ENCODE peak calls at places on chromosomes 2 and 18, in four cellular contexts. D is DND-41, M is left ventricle myocardium inferior, O is gastrocnemius medialis. R is an unnamed sample.
A peak's percentile ranks its signal among the peaks of the same experiment; 100 is the strongest.

GRCh38 chr2:85410584-85411404 is 628 bp upstream of the CAPG start:
- DNase-seq in D (peak; percentile 64), M (no peak), O (no peak), R (no peak)

GRCh38 chr2:192190474-192190873 is 4.3 kb downstream of the TMEFF2 start:
- DNase-seq in D (no peak), M (no peak), O (no peak), R (no peak)

GRCh38 chr2:40579247-40579646 is 127.4 kb upstream of the SLC8A1 start:
- DNase-seq in D (no peak), M (no peak), O (no peak), R (no peak)

GRCh38 chr2:3460161-3460560 is 59.2 kb downstream of the ADI1 start:
- DNase-seq in D (no peak), M (no peak), O (no peak), R (no peak)

GRCh38 chr2:132692816-132693215 is 22.8 kb upstream of the LYPD1 start:
- DNase-seq in D (no peak), M (no peak), O (no peak), R (no peak)

GRCh38 chr18:47915229-47915628 is 15.2 kb downstream of the SMAD2 start:
- DNase-seq in D (no peak), M (no peak), O (no peak), R (no peak)

GRCh38 chr2:65800998-65801397 is 368.6 kb upstream of the SPRED2 start:
- DNase-seq in D (peak; percentile 5), M (no peak), O (no peak), R (no peak)

GRCh38 chr2:131659168-131659572 is 131.5 kb downstream of the CCDC74A start:
- DNase-seq in D (no peak), M (no peak), O (no peak), R (no peak)

GRCh38 chr2:127217470-127218325 is 2.4 kb downstream of the CYP27C1 start:
- DNase-seq in D (no peak), M (no peak), O (no peak), R (no peak)

GRCh38 chr2:224837558-224837957 is 121.4 kb upstream of the CCDC195 start:
- DNase-seq in D (no peak), M (no peak), O (no peak), R (no peak)

GRCh38 chr18:77065221-77065981 is 67.2 kb downstream of the MBP start:
- DNase-seq in D (peak; percentile 60), M (peak; percentile 46), O (no peak), R (no peak)

GRCh38 chr2:74378007-74378406 is 2.1 kb downstream of the DCTN1 start:
- DNase-seq in D (no peak), M (no peak), O (no peak), R (no peak)

GRCh38 chr2:234422895-234423505 is 73.9 kb downstream of the ARL4C start:
- DNase-seq in D (peak; percentile 57), M (no peak), O (no peak), R (peak; percentile 86)

GRCh38 chr18:21991081-21991534 is 178.3 kb upstream of the GATA6 start:
- DNase-seq in D (no peak), M (no peak), O (no peak), R (no peak)

GRCh38 chr2:98242006-98242405 is 104.2 kb upstream of the CNGA3 start:
- DNase-seq in D (no peak), M (no peak), O (no peak), R (no peak)

GRCh38 chr2:63537306-63537705 is 51.0 kb downstream of the WDPCP start:
- DNase-seq in D (no peak), M (no peak), O (no peak), R (no peak)

GRCh38 chr18:73258375-73259087 is 390.7 kb upstream of the NETO1 start:
- DNase-seq in D (no peak), M (no peak), O (no peak), R (no peak)

GRCh38 chr2:201773990-201774389 is 6.7 kb downstream of the ALS2 start:
- DNase-seq in D (no peak), M (no peak), O (no peak), R (no peak)

GRCh38 chr2:238947920-238948710 is 100.2 kb downstream of the TWIST2 start:
- DNase-seq in D (no peak), M (peak; percentile 62), O (no peak), R (no peak)

GRCh38 chr2:1219901-1220691 is 193.2 kb upstream of the TPO start:
- DNase-seq in D (peak; percentile 15), M (no peak), O (no peak), R (no peak)

GRCh38 chr2:30266705-30267104 is 35.4 kb downstream of the LBH start:
- DNase-seq in D (no peak), M (no peak), O (no peak), R (no peak)

GRCh38 chr2:230441188-230441897 is 25.3 kb downstream of the SP100 start:
- DNase-seq in D (no peak), M (no peak), O (no peak), R (peak; percentile 37)

GRCh38 chr2:224816816-224817215 is 100.7 kb upstream of the CCDC195 start:
- DNase-seq in D (no peak), M (no peak), O (no peak), R (no peak)

GRCh38 chr2:81876628-81877027 is 1572.1 kb upstream of the LRRTM1 start:
- DNase-seq in D (no peak), M (no peak), O (no peak), R (no peak)

GRCh38 chr2:197946562-197946961 is 142.2 kb downstream of the PLCL1 start:
- DNase-seq in D (no peak), M (no peak), O (peak; percentile 10), R (no peak)

GRCh38 chr2:157327621-157328102 is 2.0 kb upstream of the ERMN start:
- DNase-seq in D (peak; percentile 73), M (peak; percentile 76), O (peak; percentile 54), R (peak; percentile 89)

GRCh38 chr2:173288561-173288960 is 66.1 kb upstream of the CDCA7 start:
- DNase-seq in D (no peak), M (no peak), O (no peak), R (no peak)

GRCh38 chr2:11967946-11968465 is 221.6 kb downstream of the LPIN1 start:
- DNase-seq in D (no peak), M (peak; percentile 79), O (no peak), R (no peak)

GRCh38 chr2:230124235-230124634 is 55.5 kb upstream of the SLC16A14 start:
- DNase-seq in D (no peak), M (no peak), O (no peak), R (no peak)

GRCh38 chr2:46850742-46851141 is 64.9 kb downstream of the MCFD2 start:
- DNase-seq in D (no peak), M (peak; percentile 45), O (peak; percentile 52), R (no peak)

GRCh38 chr2:187174582-187174981 is 273.5 kb downstream of the CALCRL start:
- DNase-seq in D (no peak), M (no peak), O (no peak), R (no peak)

GRCh38 chr2:66446178-66446860 is 11.4 kb downstream of the MEIS1 start:
- DNase-seq in D (no peak), M (peak; percentile 44), O (no peak), R (no peak)

GRCh38 chr2:9554841-9555337 is 741 bp downstream of the ADAM17 start:
- DNase-seq in D (peak; percentile 47), M (no peak), O (peak; percentile 12), R (peak; percentile 32)

GRCh38 chr2:232367016-232367415 is 11.5 kb upstream of the ALPP start:
- DNase-seq in D (no peak), M (no peak), O (no peak), R (no peak)

GRCh38 chr2:42906557-42907380 is 114.4 kb upstream of the HAAO start:
- DNase-seq in D (no peak), M (peak; percentile 70), O (no peak), R (no peak)

GRCh38 chr2:36710858-36711520 is 14.5 kb downstream of the VIT start:
- DNase-seq in D (no peak), M (no peak), O (no peak), R (no peak)

GRCh38 chr2:88451647-88452150 is 794 bp downstream of the FOXI3 start:
- DNase-seq in D (no peak), M (no peak), O (no peak), R (no peak)

DNA sequence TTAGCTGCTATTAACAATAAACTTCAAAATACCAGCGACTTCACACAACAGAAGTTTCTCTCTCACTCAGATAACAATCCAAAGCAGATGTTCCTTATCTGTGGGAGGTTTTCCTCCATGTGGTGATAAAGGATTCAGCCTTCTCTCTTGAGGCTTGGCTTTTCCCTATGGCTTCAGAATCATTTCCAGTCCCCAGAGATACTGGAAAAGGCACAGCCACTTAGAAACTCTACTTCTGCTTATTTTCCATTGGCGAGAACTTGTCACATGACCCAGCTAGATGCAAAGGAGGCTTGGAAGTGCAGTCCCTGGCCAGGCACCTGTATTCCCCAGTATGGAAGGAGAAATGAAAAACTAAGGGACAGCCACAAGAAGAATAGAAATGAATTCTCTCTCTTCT is 344.8 kb downstream of the MTX2 start:
- DNase-seq in D (no peak), M (no peak), O (no peak), R (no peak)
- H3K4me3 ChIP-seq in D (no peak overlapping the region), M (no peak overlapping the region), O (no peak overlapping the region), R (no peak overlapping the region)

DNA sequence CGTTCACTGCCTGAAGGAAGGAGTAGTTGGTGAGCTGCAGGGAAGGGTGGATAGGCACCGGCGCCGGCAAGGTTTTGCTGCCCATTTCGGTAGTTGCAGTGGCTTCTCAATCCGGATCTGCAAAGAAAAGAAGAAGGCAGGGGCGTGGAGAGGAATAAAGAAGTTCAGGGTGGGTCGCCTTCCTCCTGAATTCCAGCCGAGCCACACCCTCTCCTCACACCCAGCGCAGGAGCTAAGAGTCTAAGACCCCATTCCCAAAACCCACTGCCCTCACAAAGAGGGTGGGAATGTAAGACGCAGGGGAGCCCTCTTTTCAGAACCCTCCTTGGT is 4.7 kb downstream of the OSR1 start:
- DNase-seq in D (no peak), M (no peak), O (no peak), R (no peak)
- H3K9me3 ChIP-seq in D (no peaks in the 10 kb centered on the region), M (no peaks in the 10 kb centered on the region), O (no peaks in the 10 kb centered on the region), R (no peaks in the 10 kb centered on the region)

GRCh38 chr2:109333414-109334194 is 204.6 kb downstream of the SH3RF3 start:
- DNase-seq in D (no peak), M (no peak), O (no peak), R (no peak)

GRCh38 chr2:109331081-109331480 is 202.1 kb downstream of the SH3RF3 start:
- DNase-seq in D (no peak), M (no peak), O (no peak), R (no peak)

GRCh38 chr2:109331864-109332848 is 203.2 kb downstream of the SH3RF3 start:
- DNase-seq in D (peak; percentile 92), M (peak; percentile 79), O (peak; percentile 63), R (no peak)

GRCh38 chr2:109332880-109333279 is 203.9 kb downstream of the SH3RF3 start:
- DNase-seq in D (peak; percentile 15), M (no peak), O (no peak), R (no peak)

GRCh38 chr2:109330056-109330455 is 201.1 kb downstream of the SH3RF3 start:
- DNase-seq in D (no peak), M (no peak), O (no peak), R (no peak)
- H3K4me3 ChIP-seq in D (no peak overlapping the region), M (no peak overlapping the region), O (no peak overlapping the region), R (no peak overlapping the region)

GRCh38 chr2:111208639-111209038 is 87.9 kb downstream of the BCL2L11 start:
- DNase-seq in D (no peak), M (no peak), O (no peak), R (no peak)

GRCh38 chr2:111219285-111219684 is 98.6 kb downstream of the BCL2L11 start:
- DNase-seq in D (no peak), M (no peak), O (no peak), R (no peak)

GRCh38 chr2:111209045-111209514 is 88.4 kb downstream of the BCL2L11 start:
- DNase-seq in D (no peak), M (no peak), O (no peak), R (no peak)

GRCh38 chr2:111216811-111217652 is 96.3 kb downstream of the BCL2L11 start:
- DNase-seq in D (peak; percentile 22), M (peak; percentile 31), O (no peak), R (no peak)

GRCh38 chr2:111213877-111214276 is 93.2 kb downstream of the BCL2L11 start:
- DNase-seq in D (no peak), M (no peak), O (no peak), R (no peak)
- H3K9me3 ChIP-seq in D (peaks cover 37% of the 10 kb centered on the region), M (peaks cover 22% of the 10 kb centered on the region), O (peaks cover 4% of the 10 kb centered on the region), R (no peaks in the 10 kb centered on the region)

R was measured in CD8-positive, alpha-beta memory T cell.